ENCODE peak calls at places on chromosome 7, in seven cellular contexts. Z is right atrium auricular region; D is brain microvascular endothelial cell; C is HFF-Myc; A is CD8-positive, alpha-beta T cell; Y is neural progenitor cell; T is endothelial cell. L is an unnamed sample.
A peak's percentile ranks its signal among the peaks of the same experiment; 100 is the strongest.

GRCh38 chr7:13155188-13155587 is 467.8 kb downstream of the ARL4A start:
- DNase-seq in Z (no peak), D (no peak), C (no peak), A (no peak), Y (no peak), T (no peak), L (no peak)

GRCh38 chr7:130309986-130310385 is 17.0 kb downstream of the CPA4 start:
- DNase-seq in Z (no peak), D (no peak), C (no peak), A (no peak), Y (no peak), T (no peak), L (no peak)

GRCh38 chr7:122883049-122883670 is 3.1 kb downstream of the CADPS2 start:
- DNase-seq in Z (no peak), D (no peak), C (no peak), A (no peak), Y (no peak), T (no peak), L (no peak)

GRCh38 chr7:142956951-142957623 is 5.1 kb downstream of the KEL start:
- DNase-seq in Z (no peak), D (peak; percentile 5), C (no peak), A (no peak), Y (no peak), T (no peak), L (no peak)

GRCh38 chr7:36308031-36308430 is 81.6 kb upstream of the ANLN start:
- DNase-seq in Z (no peak), D (no peak), C (no peak), A (no peak), Y (no peak), T (no peak), L (no peak)

GRCh38 chr7:46448478-46448877 is 527.4 kb upstream of the IGFBP3 start:
- DNase-seq in Z (no peak), D (no peak), C (no peak), A (no peak), Y (no peak), T (no peak), L (no peak)

GRCh38 chr7:38107486-38107893 is 70.6 kb upstream of the STARD3NL start:
- DNase-seq in Z (peak; percentile 65), D (peak; percentile 55), C (peak; percentile 15), A (peak; percentile 33), Y (peak; percentile 81), T (peak; percentile 75), L (peak; percentile 73)

GRCh38 chr7:120725376-120726039 is 132.4 kb downstream of the TSPAN12 start:
- DNase-seq in Z (no peak), D (peak; percentile 18), C (peak; percentile 9), A (no peak), Y (peak; percentile 72), T (no peak), L (no peak)

GRCh38 chr7:84477786-84478405 is 283.3 kb upstream of the SEMA3A start:
- DNase-seq in Z (no peak), D (no peak), C (no peak), A (no peak), Y (no peak), T (no peak), L (no peak)

GRCh38 chr7:74387606-74388005 is 66.1 kb upstream of the GTF2IRD1 start:
- DNase-seq in Z (no peak), D (no peak), C (no peak), A (no peak), Y (no peak), T (no peak), L (no peak)

GRCh38 chr7:80643336-80643925 is 5.0 kb downstream of the CD36 start:
- DNase-seq in Z (no peak), D (no peak), C (no peak), A (no peak), Y (no peak), T (no peak), L (no peak)

GRCh38 chr7:91915401-91916067 is 25.1 kb upstream of the AKAP9 start:
- DNase-seq in Z (no peak), D (peak; percentile 33), C (no peak), A (no peak), Y (no peak), T (no peak), L (no peak)

GRCh38 chr7:26011039-26011696 is 140.8 kb upstream of the NFE2L3 start:
- DNase-seq in Z (no peak), D (no peak), C (no peak), A (no peak), Y (no peak), T (no peak), L (no peak)

GRCh38 chr7:106757846-106758245 is 96.9 kb upstream of the CCDC71L start:
- DNase-seq in Z (no peak), D (no peak), C (no peak), A (no peak), Y (no peak), T (no peak), L (peak; percentile 8)

GRCh38 chr7:122913608-122914007 is 27.3 kb upstream of the CADPS2 start:
- DNase-seq in Z (no peak), D (no peak), C (no peak), A (no peak), Y (no peak), T (no peak), L (no peak)

GRCh38 chr7:31651800-31652326 is 35.2 kb upstream of the PPP1R17 start:
- DNase-seq in Z (no peak), D (no peak), C (no peak), A (no peak), Y (no peak), T (no peak), L (no peak)

GRCh38 chr7:30472771-30473392 is 5.7 kb downstream of the NOD1 start:
- DNase-seq in Z (peak; percentile 58), D (peak; percentile 42), C (no peak), A (no peak), Y (no peak), T (no peak), L (no peak)

GRCh38 chr7:378551-379455 is 88.8 kb downstream of the FOXL3 start:
- DNase-seq in Z (no peak), D (no peak), C (no peak), A (no peak), Y (peak; percentile 39), T (no peak), L (no peak)

GRCh38 chr7:159015081-159015893 is 129.4 kb downstream of the VIPR2 start:
- DNase-seq in Z (peak; percentile 82), D (peak; percentile 5), C (no peak), A (no peak), Y (no peak), T (no peak), L (peak; percentile 39)

GRCh38 chr7:104926905-104927454 is 87.0 kb upstream of the KMT2E start:
- DNase-seq in Z (no peak), D (no peak), C (no peak), A (no peak), Y (peak; percentile 20), T (no peak), L (peak; percentile 24)

GRCh38 chr7:139720705-139721231 is 57.0 kb downstream of the HIPK2 start:
- DNase-seq in Z (no peak), D (no peak), C (no peak), A (no peak), Y (no peak), T (no peak), L (no peak)

GRCh38 chr7:51328351-51328801 is 11.8 kb upstream of the COBL start:
- DNase-seq in Z (no peak), D (no peak), C (no peak), A (no peak), Y (no peak), T (no peak), L (no peak)

GRCh38 chr7:27614102-27614501 is 48.6 kb downstream of the HIBADH start:
- DNase-seq in Z (no peak), D (no peak), C (no peak), A (no peak), Y (no peak), T (no peak), L (no peak)

GRCh38 chr7:93148727-93149126 is 542 bp upstream of the SAMD9L start:
- DNase-seq in Z (no peak), D (no peak), C (no peak), A (no peak), Y (no peak), T (no peak), L (no peak)